ENCODE peak calls at places on chromosomes 2 and 18, in six cellular contexts. J is colonic mucosa, X is HCT116, N is trophoblast cell, Q is GM23248, F is mesenchymal stem cell. H is an unnamed sample. For H3K4me1, the result is how much of the 10 kb centered on the place peaks cover.

GRCh38 chr2:86025229-86025820 is 80.4 kb downstream of the POLR1A start:
- DNase-seq in J (no peak), X (no peak), N (no peak), Q (peak), F (no peak), H (no peak)

GRCh38 chr2:201936817-201937216 is 96.8 kb upstream of the FZD7 start:
- DNase-seq in J (peak), X (no peak), N (no peak), Q (no peak), F (no peak), H (no peak)

GRCh38 chr2:37982147-37982582 is 57.1 kb downstream of the RMDN2 start:
- DNase-seq in J (peak), X (peak), N (peak), Q (peak), F (peak), H (peak)

GRCh38 chr2:144459937-144460336 is 60.0 kb downstream of the ZEB2 start:
- DNase-seq in J (no peak), X (no peak), N (no peak), Q (peak), F (no peak), H (no peak)

GRCh38 chr2:145088733-145089132 is 568.8 kb upstream of the ZEB2 start:
- DNase-seq in J (no peak), X (no peak), N (no peak), Q (peak), F (no peak), H (no peak)

GRCh38 chr2:2041256-2041824 is 289.7 kb downstream of the MYT1L start:
- DNase-seq in J (no peak), X (no peak), N (no peak), Q (no peak), F (no peak), H (no peak)

GRCh38 chr2:237383991-237384671 is 29.8 kb downstream of the COL6A3 start:
- DNase-seq in J (no peak), X (no peak), N (no peak), Q (peak), F (peak), H (peak)

GRCh38 chr2:241893265-241893664 is 23.7 kb downstream of the RTP5 start:
- DNase-seq in J (no peak), X (no peak), N (no peak), Q (no peak), F (no peak), H (no peak)

GRCh38 chr18:11585596-11585995 is 23.8 kb upstream of the SLC35G4 start:
- DNase-seq in J (no peak), X (no peak), N (no peak), Q (no peak), F (no peak), H (no peak)

GRCh38 chr18:61544178-61544577 is 210.9 kb downstream of the CDH20 start:
- DNase-seq in J (no peak), X (no peak), N (no peak), Q (no peak), F (no peak), H (no peak)

GRCh38 chr2:127254386-127254981 is 34.4 kb upstream of the CYP27C1 start:
- DNase-seq in J (no peak), X (no peak), N (no peak), Q (peak), F (no peak), H (no peak)

GRCh38 chr2:181989099-181989498 is 3.4 kb downstream of the PPP1R1C start:
- DNase-seq in J (no peak), X (no peak), N (no peak), Q (no peak), F (no peak), H (no peak)

GRCh38 chr18:44679056-44679911 is 1.4 kb upstream of the SETBP1 start:
- DNase-seq in J (peak), X (no peak), N (peak), Q (peak), F (peak), H (peak)

GRCh38 chr18:28174181-28174906 is 2.6 kb downstream of the CDH2 start:
- DNase-seq in J (no peak), X (no peak), N (no peak), Q (no peak), F (no peak), H (no peak)

GRCh38 chr2:242030858-242031257 is 161.3 kb downstream of the RTP5 start:
- DNase-seq in J (peak), X (no peak), N (no peak), Q (no peak), F (no peak), H (no peak)

GRCh38 chr18:10660485-10660884 is 134.7 kb downstream of the NAPG start:
- DNase-seq in J (no peak), X (no peak), N (no peak), Q (peak), F (no peak), H (peak)

GRCh38 chr2:241812730-241813079 is 3.7 kb downstream of the NEU4 start:
- DNase-seq in J (no peak), X (no peak), N (no peak), Q (no peak), F (no peak), H (no peak)

GRCh38 chr2:239292956-239293355 is 107.9 kb downstream of the HDAC4 start:
- DNase-seq in J (no peak), X (no peak), N (no peak), Q (no peak), F (peak), H (no peak)

GRCh38 chr18:70044626-70045025 is 97.0 kb upstream of the CD226 start:
- DNase-seq in J (no peak), X (peak), N (peak), Q (peak), F (peak), H (peak)

GRCh38 chr2:192148620-192149321 is 46.0 kb downstream of the TMEFF2 start:
- DNase-seq in J (no peak), X (no peak), N (no peak), Q (peak), F (peak), H (peak)

GRCh38 chr2:25322313-25322712 is 19.4 kb downstream of the DNMT3A start:
- DNase-seq in J (no peak), X (no peak), N (no peak), Q (no peak), F (no peak), H (no peak)

GRCh38 chr2:25339791-25340339 is 1.9 kb downstream of the DNMT3A start:
- DNase-seq in J (peak), X (no peak), N (no peak), Q (no peak), F (no peak), H (peak)

GRCh38 chr2:76849086-76849485 is 673.1 kb downstream of the LRRTM4 start:
- DNase-seq in J (no peak), X (no peak), N (no peak), Q (no peak), F (no peak), H (no peak)

GRCh38 chr2:102619414-102620319 is at the start of gene SLC9A2:
- DNase-seq in J (peak), X (no peak), N (peak), Q (peak), F (no peak), H (peak)

GRCh38 chr2:98538280-98539041 is 69.9 kb downstream of the COA5 start:
- DNase-seq in J (no peak), X (no peak), N (peak), Q (peak), F (no peak), H (no peak)

DNA sequence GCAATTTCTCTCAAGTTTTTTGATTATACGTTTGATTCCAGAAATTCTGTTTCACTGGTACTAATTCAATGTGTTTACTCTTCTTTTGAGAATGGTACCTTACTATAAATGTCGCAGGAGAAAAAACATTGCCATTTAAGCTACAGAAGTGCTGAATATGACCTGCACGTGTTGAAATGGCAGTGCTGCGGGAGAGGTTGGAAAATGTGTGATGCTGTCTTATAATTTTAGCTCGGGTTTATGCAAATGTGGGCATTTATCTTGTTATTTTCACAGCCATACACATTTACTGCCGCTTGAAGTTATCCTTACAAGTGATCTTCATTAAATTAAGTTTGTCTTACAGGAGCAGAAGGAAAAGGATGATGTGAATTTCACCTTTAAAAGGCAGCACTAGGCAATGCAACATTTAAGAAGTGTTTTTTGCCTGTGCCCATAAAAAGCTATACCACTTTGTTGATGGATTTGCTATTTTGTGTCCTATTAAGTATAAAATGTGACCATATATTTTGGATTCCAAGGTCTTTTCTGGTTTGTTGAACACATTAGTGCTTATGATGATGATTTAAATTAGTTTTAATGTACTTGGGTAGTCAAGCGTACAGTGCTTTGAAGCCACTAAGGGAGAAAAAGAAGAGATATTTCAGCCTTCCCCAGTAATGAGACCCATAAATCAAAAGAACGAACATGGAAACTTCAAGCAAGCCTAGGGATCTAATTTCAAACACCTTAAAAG is 112.1 kb downstream of the LTBP1 start:
- DNase-seq in J (no peak), X (no peak), N (no peak), Q (no peak), F (no peak), H (no peak)
- H3K9ac ChIP-seq in J (no peak), X (no peak), N (no peak), Q (no peak), F (no peak), H (no peak)

GRCh38 chr2:235078914-235079472 is 127.2 kb downstream of the SH3BP4 start:
- DNase-seq in J (no peak), X (no peak), N (no peak), Q (no peak), F (no peak), H (no peak)
- H3K4me1 ChIP-seq in J (under half), X (under half), N (under half), Q (under half), F (under half), H (under half)

DNA sequence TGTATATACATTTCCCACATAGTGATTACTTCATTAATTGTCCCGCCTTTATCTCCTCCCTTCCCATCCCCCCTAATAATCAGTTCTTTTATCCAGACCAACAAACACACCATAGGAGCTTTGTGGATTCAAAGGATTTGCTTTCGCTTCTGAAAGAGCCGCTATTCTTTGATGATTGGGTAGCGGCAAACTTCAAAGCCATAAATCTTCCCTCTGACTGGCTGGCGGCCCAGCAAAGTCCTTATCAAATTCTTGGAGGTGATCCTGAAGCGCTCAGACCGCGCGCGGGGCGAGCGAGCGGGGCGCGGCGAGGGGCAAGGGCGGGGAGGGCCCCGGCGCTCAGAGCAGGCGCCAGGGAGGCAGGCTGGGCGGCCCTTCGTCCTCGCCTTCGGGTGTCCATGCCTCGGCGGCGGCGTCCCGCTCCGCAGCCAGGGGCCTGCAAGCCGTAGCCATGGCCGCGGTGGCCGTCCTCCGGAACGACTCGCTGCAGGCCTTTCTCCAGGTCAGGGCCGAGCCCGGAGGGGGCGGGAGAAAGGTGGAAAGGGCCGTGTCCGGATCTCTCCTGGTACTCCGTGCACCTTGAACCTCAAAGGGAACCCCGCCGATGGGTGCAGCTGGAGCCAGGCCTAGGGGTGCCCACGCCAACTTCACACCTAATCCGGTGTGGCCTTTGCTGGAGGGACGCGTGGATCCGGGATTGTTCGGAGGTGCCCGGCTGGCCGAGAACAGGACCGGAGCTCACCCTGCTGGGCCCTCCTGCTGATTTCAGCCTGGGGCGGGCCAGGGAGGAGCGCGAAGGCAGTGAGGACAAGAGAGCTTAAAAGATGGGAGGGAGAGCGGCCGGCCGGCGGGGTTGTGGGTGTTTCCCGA is at the start of gene SP5:
- DNase-seq in J (peak), X (peak), N (peak), Q (peak), F (peak), H (peak)
- H3K4me3 ChIP-seq in J (peak), X (peak), N (no peak), Q (peak), F (peak), H (peak)

GRCh38 chr2:27086722-27087446 is at the start of gene KHK:
- DNase-seq in J (peak), X (no peak), N (no peak), Q (peak), F (peak), H (no peak)

GRCh38 chr2:27089111-27089954 is 2.8 kb downstream of the KHK start:
- DNase-seq in J (no peak), X (no peak), N (no peak), Q (no peak), F (no peak), H (no peak)

GRCh38 chr2:27086090-27086721 is 366 bp upstream of the KHK start:
- DNase-seq in J (peak), X (peak), N (peak), Q (peak), F (peak), H (peak)

GRCh38 chr2:27088644-27089043 is 2.1 kb downstream of the KHK start:
- DNase-seq in J (no peak), X (no peak), N (no peak), Q (no peak), F (no peak), H (no peak)

GRCh38 chr2:27087823-27088410 is 1.3 kb downstream of the KHK start:
- DNase-seq in J (no peak), X (no peak), N (no peak), Q (no peak), F (no peak), H (no peak)
- H3K9ac ChIP-seq in J (peak), X (no peak), N (no peak), Q (no peak), F (no peak), H (no peak)

DNA sequence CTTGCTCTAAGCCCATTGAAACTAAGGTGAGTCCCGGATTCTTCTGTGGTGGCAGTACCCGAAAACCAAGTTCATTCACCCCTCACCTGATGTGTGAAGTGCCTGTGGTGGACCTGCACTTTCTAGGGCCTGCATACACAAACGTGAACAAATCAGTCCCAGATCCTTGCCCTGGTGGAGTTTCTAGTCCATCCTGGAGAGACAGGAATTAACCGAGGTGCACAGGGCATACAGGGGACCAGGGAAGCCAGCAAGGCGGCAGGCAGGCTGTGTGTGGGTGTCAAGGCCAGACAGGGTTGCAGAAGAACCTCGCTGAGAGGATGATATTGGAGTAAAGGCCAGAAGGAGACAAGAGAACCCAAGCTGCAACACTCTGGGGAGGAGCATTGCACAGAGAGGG is 106.1 kb downstream of the SMIM21 start:
- DNase-seq in J (no peak), X (no peak), N (no peak), Q (no peak), F (no peak), H (no peak)
- H3K4me1 ChIP-seq in J (under half), X (under half), N (under half), Q (under half), F (under half), H (under half)

GRCh38 chr2:128797937-128798336 is 479.3 kb upstream of the HS6ST1 start:
- DNase-seq in J (no peak), X (no peak), N (no peak), Q (no peak), F (no peak), H (no peak)
- H3K4me3 ChIP-seq in J (no peak), X (no peak), N (no peak), Q (no peak), F (no peak), H (no peak)

DNA sequence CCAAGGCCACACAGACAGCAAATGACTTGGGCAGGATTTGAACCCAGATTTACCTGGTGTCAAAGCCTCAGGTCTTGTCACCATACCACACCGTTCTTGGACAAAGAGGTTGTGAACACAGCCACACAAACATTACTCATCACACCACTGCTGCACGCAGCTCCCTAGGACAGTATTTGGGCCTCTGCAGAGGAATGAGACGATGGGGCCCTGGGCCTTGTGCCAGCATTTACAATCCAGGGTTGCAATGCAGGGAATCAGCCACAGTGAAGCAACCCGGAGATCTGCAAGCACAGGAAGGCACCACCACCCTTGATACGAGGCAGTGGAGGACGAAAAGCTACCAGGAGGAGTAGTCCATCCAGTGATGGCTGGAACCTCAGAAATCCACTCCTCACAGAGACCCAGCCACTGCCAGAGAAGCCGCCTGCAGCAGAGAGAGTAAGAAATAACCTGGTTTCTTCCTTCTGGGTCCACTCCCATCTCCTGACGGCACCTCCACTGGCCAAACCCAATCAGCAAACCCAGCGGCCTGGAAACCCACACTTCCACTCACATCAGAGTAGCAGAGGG is 3.7 kb upstream of the MTCL1 start:
- DNase-seq in J (no peak), X (no peak), N (no peak), Q (peak), F (peak), H (peak)
- H3K9ac ChIP-seq in J (no peak), X (no peak), N (no peak), Q (peak), F (peak), H (no peak)

GRCh38 chr18:12861637-12862036 is 22.4 kb downstream of the PTPN2 start:
- DNase-seq in J (no peak), X (no peak), N (no peak), Q (no peak), F (no peak), H (no peak)

GRCh38 chr18:12862874-12863482 is 21.1 kb downstream of the PTPN2 start:
- DNase-seq in J (no peak), X (no peak), N (no peak), Q (no peak), F (no peak), H (no peak)

GRCh38 chr18:12863687-12864086 is 20.4 kb downstream of the PTPN2 start:
- DNase-seq in J (no peak), X (no peak), N (no peak), Q (peak), F (no peak), H (no peak)

GRCh38 chr18:12860530-12860929 is 23.5 kb downstream of the PTPN2 start:
- DNase-seq in J (no peak), X (no peak), N (peak), Q (no peak), F (no peak), H (no peak)

GRCh38 chr18:12862467-12862866 is 21.6 kb downstream of the PTPN2 start:
- DNase-seq in J (no peak), X (no peak), N (peak), Q (no peak), F (no peak), H (no peak)
- H3K4me1 ChIP-seq in J (under half), X (under half), N (under half), Q (under half), F (under half), H (under half)

H was measured in adipocyte.